ENCODE peak calls at places on chromosomes 16 and 17, in seven cellular contexts. Q is A549, B is sigmoid colon, Z is foreskin fibroblast, K is fibroblast of lung, T is PC-9, M is fibroblast of pulmonary artery. J is an unnamed sample.
A peak's percentile ranks its signal among the peaks of the same experiment; 100 is the strongest.

GRCh38 chr16:38941-39892 is 14.2 kb downstream of the POLR3K start:
- DNase-seq in Q (no peak), Z (no peak), K (no peak), T (peak; percentile 86), M (no peak), B (no peak), J (no peak)

GRCh38 chr16:25010542-25010941 is 4.6 kb downstream of the ARHGAP17 start:
- DNase-seq in B (no peak), Q (no peak), M (no peak), Z (no peak), K (no peak), T (no peak), J (no peak)

GRCh38 chr17:65498831-65499230 is 62.6 kb downstream of the AXIN2 start:
- DNase-seq in B (no peak), Z (no peak), Q (no peak), M (no peak), K (no peak), T (no peak), J (no peak)

GRCh38 chr16:67801889-67802288 is 4.5 kb downstream of the RANBP10 start:
- DNase-seq in Z (no peak), K (no peak), T (no peak), Q (no peak), M (no peak), B (no peak), J (no peak)

GRCh38 chr17:7208754-7209460 is 10.7 kb downstream of the DLG4 start:
- DNase-seq in T (no peak), B (no peak), Q (no peak), K (no peak), Z (no peak), M (no peak), J (no peak)

GRCh38 chr17:13419676-13420075 is 182.1 kb downstream of the HS3ST3A1 start:
- DNase-seq in K (no peak), T (no peak), M (no peak), Z (no peak), Q (no peak), B (no peak), J (no peak)

GRCh38 chr17:57612202-57613071 is 132.7 kb downstream of the CCDC182 start:
- DNase-seq in B (no peak), T (no peak), Z (no peak), M (no peak), K (no peak), Q (no peak), J (no peak)

GRCh38 chr16:69711115-69711740 is 15.1 kb downstream of the NQO1 start:
- DNase-seq in Q (no peak), M (peak; percentile 83), K (peak; percentile 94), B (no peak), Z (peak; percentile 59), T (peak; percentile 40), J (peak; percentile 46)

GRCh38 chr17:46143827-46144236 is 49.4 kb downstream of the KANSL1 start:
- DNase-seq in M (no peak), B (no peak), T (no peak), Q (no peak), K (no peak), Z (no peak), J (no peak)

GRCh38 chr16:86421995-86422394 is 88.3 kb upstream of the FOXF1 start:
- DNase-seq in B (no peak), Z (no peak), Q (no peak), K (no peak), T (no peak), M (no peak), J (no peak)

GRCh38 chr16:64983983-64984382 is 137.9 kb downstream of the CDH11 start:
- DNase-seq in K (peak; percentile 86), Z (peak; percentile 84), T (no peak), M (peak; percentile 90), B (no peak), Q (no peak), J (peak; percentile 57)

GRCh38 chr17:32903774-32904673 is 23.9 kb upstream of the TMEM98 start:
- DNase-seq in Z (no peak), M (no peak), Q (no peak), B (no peak), K (no peak), T (no peak), J (no peak)

GRCh38 chr16:68265078-68265925 is 976 bp downstream of the SLC7A6 start:
- DNase-seq in Q (peak; percentile 84), M (peak; percentile 64), K (peak; percentile 79), B (peak; percentile 87), Z (peak; percentile 85), T (peak; percentile 83), J (peak; percentile 59)

GRCh38 chr17:60153606-60154355 is 4.0 kb downstream of the CA4 start:
- DNase-seq in Q (no peak), Z (peak; percentile 44), B (no peak), T (no peak), M (peak; percentile 47), K (peak; percentile 37), J (no peak)

GRCh38 chr17:53924530-53925455 is 102.1 kb downstream of the KIF2B start:
- DNase-seq in B (no peak), Q (no peak), K (no peak), T (no peak), Z (no peak), M (no peak), J (no peak)

GRCh38 chr16:71526111-71526998 is at the start of gene CHST4:
- DNase-seq in Z (peak; percentile 76), K (peak; percentile 74), M (peak; percentile 52), Q (peak; percentile 16), T (peak; percentile 78), B (no peak), J (peak; percentile 7)

GRCh38 chr17:75371339-75371738 is 34.1 kb downstream of the GRB2 start:
- DNase-seq in K (no peak), T (no peak), M (no peak), Q (no peak), B (no peak), Z (no peak), J (no peak)

GRCh38 chr17:33322063-33322462 is 29.0 kb upstream of the ASIC2 start:
- DNase-seq in M (no peak), Z (peak; percentile 8), K (peak; percentile 26), Q (no peak), B (no peak), T (no peak), J (no peak)

GRCh38 chr17:55117063-55117611 is 147.6 kb upstream of the HLF start:
- DNase-seq in K (no peak), Z (no peak), B (no peak), Q (no peak), M (peak; percentile 72), T (no peak), J (no peak)

GRCh38 chr16:50683689-50684374 is 2.7 kb upstream of the SNX20 start:
- DNase-seq in B (no peak), Q (no peak), M (no peak), K (no peak), Z (no peak), T (no peak), J (no peak)

GRCh38 chr16:1119766-1120611 is 23.9 kb upstream of the C1QTNF8 start:
- DNase-seq in T (peak; percentile 58), Z (no peak), Q (no peak), B (no peak), K (no peak), M (no peak), J (no peak)

GRCh38 chr16:14199199-14199598 is 128.1 kb downstream of the MRTFB start:
- DNase-seq in K (no peak), Q (no peak), T (no peak), M (no peak), B (no peak), Z (no peak), J (no peak)
- TF ChIP-seq CTCF in K (no peak), Q (no peak), T (no peak), M (no peak), B (no peak), Z (no peak), J (no peak)

GRCh38 chr17:50163846-50164696 is 1.7 kb upstream of the SGCA start:
- DNase-seq in M (no peak), T (no peak), K (no peak), Q (no peak), B (no peak), Z (no peak), J (no peak)

GRCh38 chr17:50162466-50163254 is 3.1 kb upstream of the SGCA start:
- DNase-seq in Z (no peak), T (no peak), K (no peak), M (no peak), Q (no peak), B (no peak), J (no peak)

GRCh38 chr17:50164697-50164988 is 1.2 kb upstream of the SGCA start:
- DNase-seq in Q (no peak), Z (no peak), T (no peak), K (no peak), M (no peak), B (no peak), J (no peak)

GRCh38 chr17:50161023-50161910 is 4.5 kb upstream of the SGCA start:
- DNase-seq in Z (peak; percentile 97), Q (peak; percentile 100), B (peak; percentile 96), M (peak; percentile 92), K (peak; percentile 82), T (peak; percentile 91), J (no peak)

GRCh38 chr17:50161911-50162288 is 3.9 kb upstream of the SGCA start:
- DNase-seq in K (no peak), B (no peak), T (no peak), Z (no peak), M (no peak), Q (no peak), J (no peak)
- H3K4me3 ChIP-seq in K (peak overlapping the region; percentile 75), B (peak overlapping the region; percentile 48), T (peak overlapping the region; percentile 59), Z (peak overlapping the region; percentile 37), M (no peak overlapping the region), Q (peak overlapping the region; percentile 74), J (no peak overlapping the region)

GRCh38 chr16:9647981-9648701 is 534.1 kb downstream of the GRIN2A start:
- DNase-seq in K (peak; percentile 14), T (no peak), M (peak; percentile 16), Z (peak; percentile 34), B (no peak), Q (peak; percentile 49), J (no peak)
- TF ChIP-seq CTCF in K (peak; percentile 66), T (peak; percentile 76), M (peak; percentile 51), Z (peak; percentile 51), B (peak; percentile 58), Q (peak; percentile 54), J (peak; percentile 70)

DNA sequence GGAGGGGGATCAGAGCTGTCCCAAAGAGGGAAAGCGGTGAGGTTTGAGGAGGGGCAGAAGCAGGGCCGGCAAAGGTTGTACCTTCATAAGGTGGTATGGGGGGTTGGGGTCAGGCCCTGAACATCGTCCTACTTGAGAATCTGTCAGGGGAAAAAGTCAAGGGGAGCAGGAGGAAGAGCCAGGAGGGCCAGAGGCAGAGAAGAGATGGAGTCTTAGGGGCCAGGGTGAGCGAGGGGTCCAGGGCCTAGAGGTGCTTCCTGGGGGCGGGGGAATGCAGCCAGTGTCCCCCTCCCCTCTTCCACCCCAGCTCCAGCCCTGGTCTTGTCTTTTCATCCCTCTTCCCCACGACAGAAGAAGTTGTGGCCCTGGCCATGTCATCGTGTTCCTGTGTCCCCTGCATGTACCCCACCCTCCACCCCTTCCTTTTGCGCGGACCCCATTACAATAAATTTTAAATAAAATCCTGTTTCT is 1.3 kb upstream of the PRRT2 start:
- DNase-seq in Q (no peak), T (no peak), Z (no peak), M (no peak), B (no peak), K (no peak), J (no peak)
- H3K4me3 ChIP-seq in Q (no peak overlapping the region), T (peak overlapping the region; percentile 58), Z (peak overlapping the region; percentile 74), M (no peak overlapping the region), B (no peak overlapping the region), K (peak overlapping the region; percentile 77), J (peak overlapping the region; percentile 3)

J was measured in AG09309.